ENCODE peak calls at places on chromosomes 1 and 21, in six cellular contexts. S is H9, W is IMR-90, Q is mesendoderm, P is neuronal stem cell, B is H1. A is an unnamed sample. For H3K79me1, the result is how much of the 10 kb centered on the place peaks cover.

GRCh38 chr1:25675729-25676476 is 59.3 kb downstream of the MAN1C1 start:
- DNase-seq in P (no peak), B (no peak), Q (no peak), S (no peak), W (no peak), A (no peak)

GRCh38 chr1:99465176-99465900 is 180.6 kb upstream of the PALMD start:
- DNase-seq in W (peak), Q (peak), P (no peak), B (no peak), S (no peak), A (peak)

GRCh38 chr21:16117331-16117730 is 387.5 kb downstream of the USP25 start:
- DNase-seq in W (no peak), S (no peak), P (no peak), Q (no peak), B (no peak), A (no peak)

GRCh38 chr1:67889940-67890567 is 56.8 kb upstream of the GNG12 start:
- DNase-seq in Q (peak), B (no peak), S (no peak), W (peak), P (no peak), A (peak)

GRCh38 chr1:42946120-42947009 is 12.3 kb downstream of the SLC2A1 start:
- DNase-seq in W (no peak), Q (no peak), S (no peak), P (no peak), B (no peak), A (no peak)

GRCh38 chr21:28410264-28410663 is 582.4 kb downstream of the LTN1 start:
- DNase-seq in Q (no peak), P (no peak), S (no peak), B (no peak), W (no peak), A (no peak)

GRCh38 chr1:225811622-225812487 is 1.9 kb downstream of the EPHX1 start:
- DNase-seq in Q (peak), W (no peak), B (no peak), P (no peak), S (peak), A (peak)

GRCh38 chr21:31902438-31902837 is 29.6 kb downstream of the HUNK start:
- DNase-seq in W (no peak), P (no peak), B (no peak), S (no peak), Q (no peak), A (no peak)

GRCh38 chr1:197958861-197959260 is 41.7 kb downstream of the LHX9 start:
- DNase-seq in B (no peak), S (no peak), Q (no peak), P (no peak), W (no peak), A (no peak)

GRCh38 chr1:75203415-75204277 is 69.5 kb downstream of the LHX8 start:
- DNase-seq in W (peak), S (no peak), B (no peak), P (peak), Q (peak), A (peak)

GRCh38 chr1:7281821-7282220 is 489.3 kb upstream of the VAMP3 start:
- DNase-seq in P (no peak), W (peak), S (no peak), B (no peak), Q (no peak), A (peak)

GRCh38 chr1:212281589-212281988 is 3.6 kb upstream of the PPP2R5A start:
- DNase-seq in Q (no peak), W (peak), S (no peak), P (no peak), B (no peak), A (peak)

GRCh38 chr1:32221980-32222751 is at the start of the genes EIF3I and TMEM234:
- DNase-seq in S (peak), Q (peak), P (peak), B (peak), W (peak), A (peak)

GRCh38 chr1:177309884-177310283 is 139.1 kb downstream of the BRINP2 start:
- DNase-seq in Q (no peak), B (no peak), W (no peak), P (no peak), S (no peak), A (no peak)

GRCh38 chr1:172085372-172085771 is 244.1 kb downstream of the DNM3 start:
- DNase-seq in W (no peak), P (peak), S (no peak), Q (no peak), B (no peak), A (no peak)

GRCh38 chr1:94246692-94247145 is 9.3 kb upstream of the ARHGAP29 start:
- DNase-seq in Q (peak), P (no peak), W (no peak), B (no peak), S (no peak), A (no peak)

GRCh38 chr1:227541129-227541528 is 22.2 kb upstream of the ZNF678 start:
- DNase-seq in W (no peak), S (no peak), P (no peak), Q (no peak), B (no peak), A (no peak)

GRCh38 chr1:18955116-18955441 is 1.4 kb downstream of the IFFO2 start:
- DNase-seq in B (no peak), Q (no peak), P (no peak), W (no peak), S (no peak), A (no peak)

GRCh38 chr1:223714849-223715709 is 2.7 kb downstream of the CAPN2 start:
- DNase-seq in S (no peak), W (peak), B (no peak), Q (peak), P (no peak), A (peak)

GRCh38 chr1:42723511-42723910 is 16.5 kb downstream of the CLDN19 start:
- DNase-seq in W (no peak), B (peak), Q (no peak), P (no peak), S (no peak), A (no peak)

GRCh38 chr1:167082511-167083027 is 7.6 kb downstream of the GPA33 start:
- DNase-seq in W (no peak), P (no peak), B (no peak), S (no peak), Q (no peak), A (no peak)

GRCh38 chr1:1422465-1423244 is 1.6 kb upstream of the ANKRD65 start:
- DNase-seq in W (peak), Q (peak), B (no peak), P (no peak), S (peak), A (peak)

GRCh38 chr1:172585348-172585747 is 52.4 kb downstream of the SUCO start:
- DNase-seq in B (no peak), P (no peak), S (no peak), Q (no peak), W (peak), A (peak)

GRCh38 chr21:25421327-25422028 is 185.8 kb downstream of the MRPL39 start:
- DNase-seq in W (peak), B (no peak), P (peak), Q (peak), S (peak), A (peak)

GRCh38 chr1:147073062-147073432 is 99.2 kb downstream of the PRKAB2 start:
- DNase-seq in W (no peak), P (no peak), B (peak), S (peak), Q (peak), A (no peak)

GRCh38 chr1:201903135-201903534 is 14.4 kb downstream of the SHISA4 start:
- DNase-seq in Q (peak), S (no peak), W (peak), P (no peak), B (no peak), A (peak)
- H2BK15ac ChIP-seq in Q (no peak), S (no peak), W (peak), P (no peak), B (no peak), A (no peak)

DNA sequence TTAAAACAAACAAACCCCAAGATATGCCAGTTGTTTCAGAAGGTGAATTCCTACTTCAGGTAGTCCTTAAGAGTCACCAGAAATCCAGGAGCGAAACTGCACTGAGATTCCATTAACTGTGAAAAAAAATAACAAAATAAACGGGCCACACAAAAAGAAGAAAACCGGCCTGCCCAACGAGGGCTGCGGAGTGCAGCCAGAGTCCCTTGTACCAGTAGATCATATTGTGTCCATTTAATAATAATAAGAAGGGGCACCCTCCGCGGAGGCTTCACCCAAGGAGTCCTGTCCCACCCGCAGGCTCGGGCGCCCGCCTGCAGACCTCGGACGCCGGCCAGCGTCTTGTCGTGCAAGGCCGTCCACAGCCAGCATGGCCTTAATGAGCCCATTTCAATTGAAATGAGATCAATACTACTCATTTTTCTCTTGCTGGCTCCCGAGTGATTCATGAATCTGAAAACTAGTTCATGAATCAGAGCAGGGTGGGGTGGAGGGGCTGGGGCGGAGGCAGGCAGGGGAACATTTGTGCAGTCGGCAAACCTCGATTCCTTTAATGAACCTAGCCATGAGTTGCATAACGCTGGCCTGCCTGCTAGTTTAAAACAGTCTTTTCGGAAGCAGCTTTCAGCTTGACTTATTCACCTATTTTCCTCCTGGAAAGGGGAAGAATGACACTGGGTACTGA is 113.1 kb upstream of the IRF2BP2 start:
- DNase-seq in S (no peak), B (no peak), P (no peak), Q (peak), W (peak), A (peak)
- H3K79me1 ChIP-seq in S (under half), B (under half), P (under half), Q (under half), W (under half), A (under half)

GRCh38 chr1:157993179-157994080 is at the start of gene KIRREL1:
- DNase-seq in B (no peak), Q (peak), P (no peak), W (peak), S (no peak), A (peak)
- H3K4ac ChIP-seq in B (peak), Q (peak), P (peak), W (peak), S (no peak), A (peak)

GRCh38 chr1:152460529-152460899 is 46.5 kb upstream of the CRNN start:
- DNase-seq in Q (no peak), S (no peak), B (no peak), W (no peak), P (no peak), A (no peak)
- H2BK15ac ChIP-seq in Q (no peak), S (no peak), B (no peak), W (no peak), P (no peak), A (no peak)

DNA sequence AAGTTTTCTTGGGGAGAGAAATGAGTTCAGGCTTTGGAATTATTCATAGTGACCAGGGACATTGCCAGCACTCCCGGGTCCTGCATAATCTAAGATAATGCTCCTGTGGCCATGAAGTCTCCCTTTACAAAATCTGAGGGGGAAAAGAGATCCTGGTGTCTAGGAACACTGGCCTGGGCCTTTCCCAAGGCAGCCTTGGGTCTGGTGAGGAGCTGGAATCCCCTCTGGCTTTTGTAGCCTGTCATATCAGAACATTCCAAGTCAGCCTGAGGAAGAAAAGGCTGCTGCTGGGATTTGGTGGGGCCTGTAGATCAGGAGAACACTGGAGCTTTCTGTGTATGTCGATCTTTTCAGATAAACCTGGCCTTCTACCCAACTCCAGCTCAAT is 1.6 kb upstream of the ARID1A start:
- DNase-seq in Q (peak), B (no peak), P (peak), S (no peak), W (no peak), A (peak)
- H3K79me1 ChIP-seq in Q (under half), B (under half), P (under half), S (under half), W (under half), A (under half)

A was measured in mesenchymal stem cell.